ENCODE peak calls at places on chromosome 3, in ten cellular contexts. One of them, this sample, is unnamed.

GRCh38 chr3:63067999-63068645 is 192.9 kb upstream of the CADPS start:
- ATAC-seq in T-cell: no peak
- ATAC-seq in HepG2: no peak
- ATAC-seq in heart right ventricle: no peak
- ATAC-seq in activated CD8-positive, alpha-beta T cell treated with anti-CD3 and anti-CD28 coated beads for 36 hours: no peak
- ATAC-seq in T-helper 17 cell: no peak
- ATAC-seq in sciatic nerve: no peak
- ATAC-seq in CD8-positive, alpha-beta T cell: no peak
- ATAC-seq in Right ventricle myocardium inferior: no peak
- ATAC-seq in CD4-positive, alpha-beta T cell: no peak
- ATAC-seq in this sample: no peak

GRCh38 chr3:50088725-50089602 is at the start of gene RBM5:
- ATAC-seq in T-cell: peak
- ATAC-seq in HepG2: peak
- ATAC-seq in heart right ventricle: peak
- ATAC-seq in activated CD8-positive, alpha-beta T cell treated with anti-CD3 and anti-CD28 coated beads for 36 hours: peak
- ATAC-seq in T-helper 17 cell: peak
- ATAC-seq in sciatic nerve: peak
- ATAC-seq in CD8-positive, alpha-beta T cell: peak
- ATAC-seq in Right ventricle myocardium inferior: peak
- ATAC-seq in CD4-positive, alpha-beta T cell: peak
- ATAC-seq in this sample: peak

GRCh38 chr3:185069023-185069422 is 83.8 kb downstream of the C3orf70 start:
- ATAC-seq in T-cell: no peak
- ATAC-seq in HepG2: no peak
- ATAC-seq in heart right ventricle: no peak
- ATAC-seq in activated CD8-positive, alpha-beta T cell treated with anti-CD3 and anti-CD28 coated beads for 36 hours: no peak
- ATAC-seq in T-helper 17 cell: no peak
- ATAC-seq in sciatic nerve: no peak
- ATAC-seq in CD8-positive, alpha-beta T cell: no peak
- ATAC-seq in Right ventricle myocardium inferior: no peak
- ATAC-seq in CD4-positive, alpha-beta T cell: no peak
- ATAC-seq in this sample: no peak

GRCh38 chr3:10779293-10779805 is 36.7 kb upstream of the SLC6A11 start:
- ATAC-seq in T-cell: no peak
- ATAC-seq in HepG2: no peak
- ATAC-seq in heart right ventricle: no peak
- ATAC-seq in activated CD8-positive, alpha-beta T cell treated with anti-CD3 and anti-CD28 coated beads for 36 hours: no peak
- ATAC-seq in T-helper 17 cell: no peak
- ATAC-seq in sciatic nerve: no peak
- ATAC-seq in CD8-positive, alpha-beta T cell: no peak
- ATAC-seq in Right ventricle myocardium inferior: no peak
- ATAC-seq in CD4-positive, alpha-beta T cell: no peak
- ATAC-seq in this sample: no peak

GRCh38 chr3:186882881-186883685 is 40.6 kb downstream of the ADIPOQ start:
- ATAC-seq in T-cell: peak
- ATAC-seq in HepG2: no peak
- ATAC-seq in heart right ventricle: no peak
- ATAC-seq in activated CD8-positive, alpha-beta T cell treated with anti-CD3 and anti-CD28 coated beads for 36 hours: peak
- ATAC-seq in T-helper 17 cell: no peak
- ATAC-seq in sciatic nerve: no peak
- ATAC-seq in CD8-positive, alpha-beta T cell: no peak
- ATAC-seq in Right ventricle myocardium inferior: no peak
- ATAC-seq in CD4-positive, alpha-beta T cell: peak
- ATAC-seq in this sample: peak

GRCh38 chr3:124558898-124559649 is 171.2 kb upstream of the UMPS start:
- ATAC-seq in T-cell: no peak
- ATAC-seq in HepG2: no peak
- ATAC-seq in heart right ventricle: peak
- ATAC-seq in activated CD8-positive, alpha-beta T cell treated with anti-CD3 and anti-CD28 coated beads for 36 hours: no peak
- ATAC-seq in T-helper 17 cell: no peak
- ATAC-seq in sciatic nerve: peak
- ATAC-seq in CD8-positive, alpha-beta T cell: no peak
- ATAC-seq in Right ventricle myocardium inferior: peak
- ATAC-seq in CD4-positive, alpha-beta T cell: no peak
- ATAC-seq in this sample: no peak

GRCh38 chr3:178479860-178480259 is 56.4 kb upstream of the KCNMB2 start:
- ATAC-seq in T-cell: no peak
- ATAC-seq in HepG2: no peak
- ATAC-seq in heart right ventricle: no peak
- ATAC-seq in activated CD8-positive, alpha-beta T cell treated with anti-CD3 and anti-CD28 coated beads for 36 hours: no peak
- ATAC-seq in T-helper 17 cell: no peak
- ATAC-seq in sciatic nerve: no peak
- ATAC-seq in CD8-positive, alpha-beta T cell: no peak
- ATAC-seq in Right ventricle myocardium inferior: peak
- ATAC-seq in CD4-positive, alpha-beta T cell: no peak
- ATAC-seq in this sample: no peak

GRCh38 chr3:46056686-46057085 is 29.4 kb upstream of the XCR1 start:
- ATAC-seq in T-cell: no peak
- ATAC-seq in HepG2: no peak
- ATAC-seq in heart right ventricle: no peak
- ATAC-seq in activated CD8-positive, alpha-beta T cell treated with anti-CD3 and anti-CD28 coated beads for 36 hours: no peak
- ATAC-seq in T-helper 17 cell: no peak
- ATAC-seq in sciatic nerve: no peak
- ATAC-seq in CD8-positive, alpha-beta T cell: no peak
- ATAC-seq in Right ventricle myocardium inferior: no peak
- ATAC-seq in CD4-positive, alpha-beta T cell: no peak
- ATAC-seq in this sample: no peak

GRCh38 chr3:31945738-31946052 is 35.4 kb downstream of the OSBPL10 start:
- ATAC-seq in T-cell: no peak
- ATAC-seq in HepG2: no peak
- ATAC-seq in heart right ventricle: peak
- ATAC-seq in activated CD8-positive, alpha-beta T cell treated with anti-CD3 and anti-CD28 coated beads for 36 hours: no peak
- ATAC-seq in T-helper 17 cell: no peak
- ATAC-seq in sciatic nerve: peak
- ATAC-seq in CD8-positive, alpha-beta T cell: no peak
- ATAC-seq in Right ventricle myocardium inferior: peak
- ATAC-seq in CD4-positive, alpha-beta T cell: no peak
- ATAC-seq in this sample: no peak

GRCh38 chr3:153595186-153595815 is 433.3 kb downstream of the RAP2B start:
- ATAC-seq in T-cell: peak
- ATAC-seq in HepG2: peak
- ATAC-seq in heart right ventricle: peak
- ATAC-seq in activated CD8-positive, alpha-beta T cell treated with anti-CD3 and anti-CD28 coated beads for 36 hours: peak
- ATAC-seq in T-helper 17 cell: peak
- ATAC-seq in sciatic nerve: peak
- ATAC-seq in CD8-positive, alpha-beta T cell: no peak
- ATAC-seq in Right ventricle myocardium inferior: no peak
- ATAC-seq in CD4-positive, alpha-beta T cell: no peak
- ATAC-seq in this sample: no peak

GRCh38 chr3:143775401-143775970 is 72.8 kb downstream of the SLC9A9 start:
- ATAC-seq in T-cell: peak
- ATAC-seq in HepG2: peak
- ATAC-seq in heart right ventricle: peak
- ATAC-seq in activated CD8-positive, alpha-beta T cell treated with anti-CD3 and anti-CD28 coated beads for 36 hours: peak
- ATAC-seq in T-helper 17 cell: peak
- ATAC-seq in sciatic nerve: peak
- ATAC-seq in CD8-positive, alpha-beta T cell: peak
- ATAC-seq in Right ventricle myocardium inferior: peak
- ATAC-seq in CD4-positive, alpha-beta T cell: peak
- ATAC-seq in this sample: peak

GRCh38 chr3:114685053-114685630 is 391.3 kb downstream of the TIGIT start:
- ATAC-seq in T-cell: no peak
- ATAC-seq in HepG2: no peak
- ATAC-seq in heart right ventricle: peak
- ATAC-seq in activated CD8-positive, alpha-beta T cell treated with anti-CD3 and anti-CD28 coated beads for 36 hours: no peak
- ATAC-seq in T-helper 17 cell: no peak
- ATAC-seq in sciatic nerve: peak
- ATAC-seq in CD8-positive, alpha-beta T cell: no peak
- ATAC-seq in Right ventricle myocardium inferior: no peak
- ATAC-seq in CD4-positive, alpha-beta T cell: no peak
- ATAC-seq in this sample: no peak

GRCh38 chr3:17972476-17972875 is 230.0 kb upstream of the TBC1D5 start:
- ATAC-seq in T-cell: no peak
- ATAC-seq in HepG2: no peak
- ATAC-seq in heart right ventricle: no peak
- ATAC-seq in activated CD8-positive, alpha-beta T cell treated with anti-CD3 and anti-CD28 coated beads for 36 hours: no peak
- ATAC-seq in T-helper 17 cell: no peak
- ATAC-seq in sciatic nerve: no peak
- ATAC-seq in CD8-positive, alpha-beta T cell: no peak
- ATAC-seq in Right ventricle myocardium inferior: no peak
- ATAC-seq in CD4-positive, alpha-beta T cell: no peak
- ATAC-seq in this sample: no peak

GRCh38 chr3:49469876-49470713 is at the start of gene DAG1:
- ATAC-seq in T-cell: peak
- ATAC-seq in HepG2: peak
- ATAC-seq in heart right ventricle: peak
- ATAC-seq in activated CD8-positive, alpha-beta T cell treated with anti-CD3 and anti-CD28 coated beads for 36 hours: peak
- ATAC-seq in T-helper 17 cell: peak
- ATAC-seq in sciatic nerve: peak
- ATAC-seq in CD8-positive, alpha-beta T cell: peak
- ATAC-seq in Right ventricle myocardium inferior: peak
- ATAC-seq in CD4-positive, alpha-beta T cell: peak
- ATAC-seq in this sample: peak

GRCh38 chr3:196227629-196228493 is 11.5 kb downstream of the SLC51A start:
- ATAC-seq in T-cell: no peak
- ATAC-seq in HepG2: peak
- ATAC-seq in heart right ventricle: peak
- ATAC-seq in activated CD8-positive, alpha-beta T cell treated with anti-CD3 and anti-CD28 coated beads for 36 hours: no peak
- ATAC-seq in T-helper 17 cell: no peak
- ATAC-seq in sciatic nerve: peak
- ATAC-seq in CD8-positive, alpha-beta T cell: no peak
- ATAC-seq in Right ventricle myocardium inferior: peak
- ATAC-seq in CD4-positive, alpha-beta T cell: no peak
- ATAC-seq in this sample: no peak

GRCh38 chr3:68943753-68944500 is 11.6 kb upstream of the TAFA4 start:
- ATAC-seq in T-cell: no peak
- ATAC-seq in HepG2: peak
- ATAC-seq in heart right ventricle: no peak
- ATAC-seq in activated CD8-positive, alpha-beta T cell treated with anti-CD3 and anti-CD28 coated beads for 36 hours: no peak
- ATAC-seq in T-helper 17 cell: no peak
- ATAC-seq in sciatic nerve: no peak
- ATAC-seq in CD8-positive, alpha-beta T cell: no peak
- ATAC-seq in Right ventricle myocardium inferior: no peak
- ATAC-seq in CD4-positive, alpha-beta T cell: no peak
- ATAC-seq in this sample: no peak

This sample was measured in activated CD4-positive, CD25-positive, alpha-beta regulatory T cell treated with anti-CD3 and anti-CD28 coated beads, Interleukin-2, amount 50 U/mL, for 24 hours.